ENCODE peak calls at places on chromosomes 6 and 20, in seven cellular contexts. U is psoas muscle, Q is Peyer's patch, N is pancreas, V is mucosa of descending colon, I is mesendoderm, K is colonic mucosa. L is an unnamed sample. For H3K4me1, the result is how much of the 10 kb centered on the place peaks cover.

GRCh38 chr6:158233214-158233795 is 65.2 kb downstream of the GTF2H5 start:
- DNase-seq in U (no peak), N (no peak), Q (no peak), K (peak), I (no peak), V (no peak), L (no peak)

GRCh38 chr20:59441860-59442810 is 141.7 kb downstream of the EDN3 start:
- DNase-seq in N (no peak), V (no peak), Q (no peak), K (no peak), U (no peak), I (no peak), L (peak)

GRCh38 chr20:31822421-31823330 is 3.5 kb downstream of the MYLK2 start:
- DNase-seq in K (peak), Q (peak), U (peak), N (peak), I (peak), V (peak), L (peak)

GRCh38 chr20:34747479-34747878 is 43.3 kb downstream of the TP53INP2 start:
- DNase-seq in Q (no peak), V (no peak), N (no peak), K (no peak), U (no peak), I (no peak), L (no peak)

GRCh38 chr20:13441388-13441787 is 197.3 kb downstream of the TASP1 start:
- DNase-seq in V (no peak), U (no peak), K (no peak), N (no peak), I (peak), Q (no peak), L (no peak)

GRCh38 chr6:121522771-121523386 is 87.4 kb downstream of the GJA1 start:
- DNase-seq in I (no peak), K (no peak), Q (no peak), N (no peak), U (no peak), V (no peak), L (no peak)

GRCh38 chr6:156686940-156687874 is 90.0 kb upstream of the ARID1B start:
- DNase-seq in U (peak), Q (peak), I (peak), V (peak), K (peak), N (peak), L (peak)

GRCh38 chr6:129192458-129192989 is 309.6 kb downstream of the LAMA2 start:
- DNase-seq in Q (no peak), N (no peak), K (no peak), I (no peak), V (no peak), U (peak), L (no peak)

GRCh38 chr20:53024121-53024520 is 52.0 kb downstream of the TSHZ2 start:
- DNase-seq in K (no peak), U (no peak), V (no peak), Q (no peak), I (no peak), N (no peak), L (no peak)

GRCh38 chr6:170361335-170361734 is 54.8 kb downstream of the FAM120B start:
- DNase-seq in V (no peak), I (no peak), K (no peak), N (no peak), Q (no peak), U (no peak), L (no peak)

GRCh38 chr20:25399038-25399430 is 8.4 kb upstream of the ABHD12 start:
- DNase-seq in V (no peak), K (peak), N (no peak), Q (no peak), I (peak), U (no peak), L (peak)

GRCh38 chr6:169905041-169905807 is 153.8 kb downstream of the ERMARD start:
- DNase-seq in U (no peak), Q (no peak), K (peak), I (no peak), N (peak), V (no peak), L (no peak)

GRCh38 chr20:47389867-47390347 is 33.4 kb upstream of the ZMYND8 start:
- DNase-seq in U (no peak), K (no peak), V (no peak), I (no peak), Q (no peak), N (no peak), L (peak)

GRCh38 chr6:1917628-1918371 is 308.1 kb downstream of the FOXC1 start:
- DNase-seq in Q (no peak), V (no peak), K (no peak), U (no peak), I (peak), N (peak), L (no peak)

GRCh38 chr6:134312038-134312660 is 5.8 kb downstream of the SGK1 start:
- DNase-seq in Q (no peak), I (no peak), V (no peak), N (no peak), K (no peak), U (no peak), L (no peak)
- H3K4me1 ChIP-seq in Q (under half), I (under half), V (under half), N (under half), K (under half), U (under half), L (under half)

GRCh38 chr20:61922411-61922810 is 143.3 kb downstream of the TAF4 start:
- DNase-seq in N (no peak), V (no peak), Q (no peak), I (no peak), U (peak), K (no peak), L (no peak)
- H3K4me1 ChIP-seq in N (under half), V (under half), Q (under half), I (under half), U (under half), K (under half), L (under half)

GRCh38 chr6:167307342-167307955 is 16.3 kb downstream of the UNC93A start:
- DNase-seq in I (no peak), Q (no peak), V (no peak), N (no peak), U (no peak), K (no peak), L (no peak)

GRCh38 chr6:167304912-167305311 is 13.8 kb downstream of the UNC93A start:
- DNase-seq in K (no peak), V (no peak), N (no peak), U (no peak), Q (no peak), I (no peak), L (no peak)

GRCh38 chr6:167303660-167304625 is 12.8 kb downstream of the UNC93A start:
- DNase-seq in N (no peak), U (no peak), V (no peak), I (no peak), K (no peak), Q (no peak), L (no peak)

GRCh38 chr6:167306401-167306998 is 15.4 kb downstream of the UNC93A start:
- DNase-seq in N (no peak), K (no peak), Q (no peak), I (peak), V (no peak), U (no peak), L (peak)

GRCh38 chr6:167305796-167306195 is 14.7 kb downstream of the UNC93A start:
- DNase-seq in Q (no peak), K (no peak), U (no peak), I (no peak), N (no peak), V (no peak), L (no peak)
- H3K4me1 ChIP-seq in Q (under half), K (under half), U (under half), I (under half), N (under half), V (under half), L (under half)

DNA sequence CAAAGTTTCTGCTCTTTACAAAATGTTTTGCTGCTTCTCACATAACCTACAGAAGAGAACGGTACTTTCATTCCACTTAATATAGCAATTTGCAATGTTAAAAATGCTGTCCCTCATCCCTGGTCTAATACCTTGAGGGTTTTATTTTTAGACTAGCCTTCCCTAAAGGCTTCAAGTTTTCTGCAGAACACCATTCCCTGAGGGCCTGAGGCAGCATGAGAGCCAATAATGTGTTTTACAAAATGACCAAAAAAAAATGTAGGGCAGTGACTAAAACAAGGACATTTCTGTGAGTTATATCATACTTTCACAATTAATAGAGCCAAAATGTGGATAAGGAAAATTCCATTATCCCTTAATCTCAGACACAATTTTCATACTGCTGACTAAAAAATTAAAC is 22.7 kb downstream of the GPR63 start:
- DNase-seq in N (no peak), Q (no peak), I (no peak), U (no peak), K (no peak), V (no peak), L (no peak)
- H3K4me1 ChIP-seq in N (under half), Q (under half), I (under half), U (under half), K (under half), V (under half), L (under half)

DNA sequence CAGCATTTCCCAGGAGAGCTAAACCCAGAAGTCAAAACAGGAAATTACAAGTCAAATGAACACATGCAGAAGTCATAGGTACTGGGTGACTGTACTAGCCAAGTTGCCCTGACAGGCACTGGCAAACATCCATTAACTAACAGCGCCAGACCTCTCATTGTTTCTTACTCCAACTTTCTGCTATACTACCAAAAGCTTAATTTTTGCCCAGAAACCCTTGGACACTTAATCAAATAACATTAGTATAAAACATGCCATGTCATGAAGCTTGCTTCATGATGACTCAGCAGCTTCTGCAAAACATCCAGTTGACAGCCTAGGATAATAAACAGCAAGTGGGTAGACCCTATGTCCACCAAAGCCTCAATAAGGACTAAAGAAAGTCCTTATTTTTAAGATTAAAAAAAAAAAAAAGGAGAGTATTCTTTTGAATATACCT is 3.5 kb downstream of the NUP153 start:
- DNase-seq in I (no peak), N (no peak), V (no peak), U (no peak), K (no peak), Q (no peak), L (peak)
- H3K4me1 ChIP-seq in I (under half), N (under half), V (under half), U (under half), K (under half), Q (under half), L (under half)